ENCODE peak calls at places on chromosomes 12 and 14, in ten cellular contexts. O is cortex of kidney, C is NCI-H748 treated with DMSO at 0.1 percent for 48 hours, I is NCI-H1694, T is fibroblast of the conjunctiva, F is type B pancreatic cell, Y is left cardiac atrium, P is H1, J is astrocyte of the spinal cord, B is GM18507. G is an unnamed sample.

GRCh38 chr12:89384050-89384749 is 31.9 kb upstream of the DUSP6 start:
- DNase-seq in O (no peak), C (no peak), I (no peak), T (peak; percentile 90), F (no peak), Y (peak; percentile 46), P (peak; percentile 15), J (peak; percentile 82), B (no peak), G (no peak)

GRCh38 chr12:41932470-41932991 is 212.1 kb downstream of the GXYLT1 start:
- DNase-seq in O (no peak), C (peak; percentile 100), I (peak; percentile 53), T (no peak), F (peak; percentile 70), Y (peak; percentile 83), P (no peak), J (peak; percentile 33), B (no peak), G (no peak)

GRCh38 chr12:121214171-121214777 is 4.3 kb downstream of the P2RX4 start:
- DNase-seq in O (no peak), C (no peak), I (no peak), T (peak; percentile 45), F (no peak), Y (no peak), P (no peak), J (no peak), B (no peak), G (no peak)

GRCh38 chr12:32455607-32456063 is 56.3 kb downstream of the FGD4 start:
- DNase-seq in O (no peak), C (no peak), I (peak; percentile 87), T (peak; percentile 68), F (no peak), Y (no peak), P (no peak), J (peak; percentile 88), B (peak; percentile 20), G (peak; percentile 18)

GRCh38 chr12:131755305-131756113 is 44.6 kb downstream of the SFSWAP start:
- DNase-seq in O (no peak), C (peak; percentile 32), I (no peak), T (no peak), F (no peak), Y (no peak), P (no peak), J (no peak), B (no peak), G (peak; percentile 45)

GRCh38 chr12:292186-292585 is 29.6 kb upstream of the SLC6A13 start:
- DNase-seq in O (no peak), C (no peak), I (no peak), T (no peak), F (no peak), Y (no peak), P (no peak), J (no peak), B (no peak), G (no peak)

GRCh38 chr14:101879212-101880015 is 85.0 kb upstream of the DYNC1H1 start:
- DNase-seq in O (no peak), C (no peak), I (no peak), T (no peak), F (no peak), Y (no peak), P (no peak), J (no peak), B (no peak), G (no peak)

GRCh38 chr14:104342435-104343293 is 204.3 kb downstream of the KIF26A start:
- DNase-seq in O (no peak), C (no peak), I (no peak), T (no peak), F (no peak), Y (no peak), P (no peak), J (no peak), B (no peak), G (no peak)

GRCh38 chr14:51638071-51638944 is 13.4 kb upstream of the FRMD6 start:
- DNase-seq in O (no peak), C (no peak), I (no peak), T (no peak), F (no peak), Y (no peak), P (no peak), J (no peak), B (no peak), G (no peak)

G was measured in GM19239.